ENCODE peak calls at places on chromosomes 11 and 22, in four cellular contexts. U is HepG2, X is K562, A is WTC11. R is an unnamed sample.

GRCh38 chr22:35628732-35629131 is 11.6 kb upstream of the MB start:
- DNase-seq in U (no peak), X (no peak), A (no peak), R (no peak)

GRCh38 chr11:12691473-12691872 is 17.3 kb downstream of the TEAD1 start:
- DNase-seq in U (peak; percentile 56), X (peak; percentile 45), A (no peak), R (no peak)

GRCh38 chr22:24178502-24179440 is 2.5 kb upstream of the SUSD2 start:
- DNase-seq in U (no peak), X (no peak), A (peak; percentile 58), R (peak; percentile 60)

GRCh38 chr11:18384157-18384641 is 10.2 kb upstream of the LDHA start:
- DNase-seq in U (peak; percentile 80), X (peak; percentile 73), A (no peak), R (peak; percentile 25)

GRCh38 chr11:1299621-1300020 is 9.8 kb downstream of the TOLLIP start:
- DNase-seq in U (no peak), X (no peak), A (no peak), R (no peak)

GRCh38 chr11:62124186-62125113 is 639 bp downstream of the INCENP start:
- DNase-seq in U (peak; percentile 37), X (peak; percentile 67), A (no peak), R (peak; percentile 39)

GRCh38 chr11:69352715-69353325 is 58.9 kb downstream of the MYEOV start:
- DNase-seq in U (no peak), X (no peak), A (no peak), R (no peak)

GRCh38 chr11:55054723-55055122 is 207.2 kb upstream of the TRIM48 start:
- DNase-seq in U (no peak), X (no peak), A (no peak), R (no peak)

GRCh38 chr22:38026130-38027111 is 30.8 kb upstream of the PICK1 start:
- DNase-seq in U (no peak), X (no peak), A (no peak), R (no peak)

GRCh38 chr11:107591446-107592236 is 694 bp downstream of the ELMOD1 start:
- DNase-seq in U (no peak), X (no peak), A (peak; percentile 48), R (peak; percentile 40)

GRCh38 chr11:16000065-16000464 is 356.3 kb downstream of the SOX6 start:
- DNase-seq in U (no peak), X (no peak), A (no peak), R (no peak)

GRCh38 chr11:48101958-48102357 is 114.7 kb upstream of the OR4B1 start:
- DNase-seq in U (peak; percentile 17), X (no peak), A (no peak), R (no peak)

GRCh38 chr11:8327761-8328192 is 64.1 kb upstream of the LMO1 start:
- DNase-seq in U (no peak), X (no peak), A (no peak), R (no peak)

GRCh38 chr11:123072279-123072678 is 10.3 kb upstream of the HSPA8 start:
- DNase-seq in U (no peak), X (no peak), A (no peak), R (no peak)
- TF ChIP-seq ELF4 in U (no peak), X (no peak), A (no peak), R (no peak)

DNA sequence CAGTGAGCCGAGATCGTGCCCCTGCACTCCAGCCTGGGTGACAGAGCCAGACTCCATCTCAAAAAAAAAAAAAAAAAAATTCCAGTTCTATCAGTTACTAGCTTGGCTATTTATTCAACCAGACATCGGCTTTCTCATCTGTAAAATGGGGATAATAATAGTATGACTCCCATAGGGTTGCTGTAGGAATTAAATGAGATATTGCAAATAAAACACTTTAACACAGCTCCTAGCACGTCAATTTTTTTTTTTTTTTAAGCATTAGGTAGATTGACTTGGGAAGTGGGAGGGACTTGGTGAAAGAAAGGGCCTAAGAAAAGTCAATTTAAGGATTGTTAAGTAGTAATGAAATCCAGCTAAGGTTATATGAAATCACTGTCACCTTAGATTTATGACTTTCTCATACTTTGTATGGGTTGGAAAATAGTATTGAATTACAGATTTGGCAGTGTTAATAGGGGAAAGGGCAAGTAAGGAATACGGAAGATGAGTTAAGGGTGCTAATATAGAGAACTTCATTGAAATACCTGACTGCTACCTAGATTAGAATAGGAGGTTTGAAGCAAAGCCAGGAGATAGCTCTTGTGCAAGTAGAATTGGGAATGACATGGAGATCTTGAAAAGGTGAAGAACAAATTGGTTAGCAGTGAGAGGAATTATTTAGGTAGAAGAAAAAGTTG is 28.8 kb downstream of the BIRC2 start:
- DNase-seq in U (no peak), X (no peak), A (no peak), R (no peak)
- TF ChIP-seq ELF4 in U (no peak), X (no peak), A (no peak), R (no peak)

GRCh38 chr22:29689201-29689871 is 30.5 kb upstream of the CABP7 start:
- DNase-seq in U (no peak), X (no peak), A (no peak), R (no peak)
- TF ChIP-seq ELF4 in U (no peak), X (no peak), A (no peak), R (no peak)

GRCh38 chr22:48301421-48301820 is 1526.3 kb downstream of the BRD1 start:
- DNase-seq in U (no peak), X (no peak), A (no peak), R (no peak)
- TF ChIP-seq ELF4 in U (no peak), X (no peak), A (no peak), R (no peak)

DNA sequence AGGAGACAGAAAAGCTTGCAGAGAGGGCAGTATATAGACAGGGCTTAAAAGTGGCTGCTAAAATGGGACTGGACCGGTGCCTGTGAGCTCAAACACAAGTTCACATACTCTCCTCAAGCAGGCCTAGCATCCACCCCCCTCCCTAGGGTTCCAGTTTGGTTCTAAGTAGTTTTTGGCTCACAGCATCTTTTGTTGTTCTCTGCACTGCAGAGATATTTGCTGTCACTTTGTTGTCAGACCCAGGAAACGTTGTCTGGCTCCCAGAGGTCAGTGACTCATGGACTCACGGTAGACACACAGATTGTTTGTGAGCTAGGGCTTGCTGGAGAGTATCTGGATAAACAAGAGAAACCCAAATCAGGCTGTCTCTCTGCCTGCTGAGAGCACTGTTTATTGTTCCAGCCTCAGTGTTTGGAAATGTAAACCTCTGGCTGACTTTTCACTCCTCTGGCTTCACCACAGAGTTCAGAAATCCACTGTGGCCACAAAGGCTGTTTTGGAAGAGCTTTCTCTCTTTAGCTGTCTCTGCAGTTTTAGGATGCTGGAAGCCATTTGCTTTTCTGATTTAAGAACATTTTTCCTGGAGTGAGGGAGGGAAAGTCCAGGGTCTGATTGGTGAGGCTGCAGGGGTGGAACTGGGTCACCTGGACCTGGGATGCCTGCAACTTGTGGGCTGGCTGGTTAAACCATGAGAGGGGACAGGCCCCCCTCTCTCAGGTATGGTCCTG is 303.7 kb upstream of the PLET1 start:
- DNase-seq in U (peak; percentile 11), X (no peak), A (no peak), R (no peak)
- TF ChIP-seq ELF4 in U (no peak), X (no peak), A (no peak), R (no peak)

DNA sequence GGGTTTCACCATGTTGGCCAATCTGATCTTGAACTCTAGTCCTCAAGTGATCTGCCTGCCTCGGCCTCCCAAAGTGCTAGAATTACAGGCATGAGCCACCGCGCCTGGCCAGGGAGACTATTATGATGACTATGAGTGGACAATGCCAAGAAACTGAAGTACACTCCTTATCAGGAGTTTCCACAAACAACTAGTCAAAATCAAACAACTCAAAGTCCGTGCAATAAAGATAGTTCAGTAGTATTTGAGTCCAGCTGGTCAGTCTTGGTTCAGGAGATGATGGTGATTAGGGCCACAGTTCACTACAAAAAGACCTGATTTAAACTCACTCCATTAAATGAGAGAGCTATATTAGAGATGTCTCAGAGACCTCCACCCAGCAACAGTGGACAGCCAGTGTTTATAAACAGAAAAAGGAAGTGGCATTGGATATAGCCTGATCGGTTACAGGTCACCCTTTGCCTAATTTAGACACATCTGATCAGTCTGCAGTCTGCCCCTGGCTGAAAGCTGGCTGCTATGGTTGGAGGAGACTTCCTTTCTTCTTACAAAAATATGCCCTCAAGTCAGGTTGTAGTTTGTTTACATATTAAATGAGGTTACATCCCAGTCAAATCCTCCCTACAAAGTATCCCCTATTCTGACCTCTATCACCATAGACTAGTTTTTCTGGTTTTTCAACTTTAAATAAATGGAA is 17.0 kb downstream of the CD3E start:
- DNase-seq in U (peak; percentile 32), X (no peak), A (no peak), R (no peak)
- TF ChIP-seq ELF4 in U (no peak), X (no peak), A (no peak), R (no peak)

GRCh38 chr11:111018571-111018970 is 227.0 kb upstream of the POU2AF2 start:
- DNase-seq in U (no peak), X (no peak), A (no peak), R (no peak)
- TF ChIP-seq ELF4 in U (no peak), X (no peak), A (no peak), R (no peak)

GRCh38 chr11:26823963-26824362 is 102.1 kb upstream of the SLC5A12 start:
- DNase-seq in U (no peak), X (no peak), A (no peak), R (no peak)
- TF ChIP-seq ELF4 in U (no peak), X (no peak), A (no peak), R (no peak)

GRCh38 chr11:19683141-19683805 is 29.4 kb upstream of the NAV2 start:
- DNase-seq in U (no peak), X (no peak), A (no peak), R (no peak)

GRCh38 chr11:19683862-19684491 is 28.7 kb upstream of the NAV2 start:
- DNase-seq in U (no peak), X (no peak), A (no peak), R (no peak)

GRCh38 chr11:19689281-19689975 is 23.2 kb upstream of the NAV2 start:
- DNase-seq in U (no peak), X (no peak), A (no peak), R (no peak)

GRCh38 chr11:19687372-19687771 is 25.3 kb upstream of the NAV2 start:
- DNase-seq in U (no peak), X (no peak), A (no peak), R (no peak)

GRCh38 chr11:19686234-19686633 is 26.4 kb upstream of the NAV2 start:
- DNase-seq in U (no peak), X (no peak), A (no peak), R (no peak)
- TF ChIP-seq ELF4 in U (no peak), X (no peak), A (no peak), R (no peak)